ENCODE peak calls at places on chromosome 15, in ten cellular contexts. W, Y, U, D, F, L, V, M, X and H are unnamed samples.

GRCh38 chr15:59208850-59209249 is 2.2 kb downstream of the LDHAL6B start:
- DNase-seq in X (no peak), F (no peak), L (peak), V (no peak), U (no peak), W (no peak), M (no peak), D (no peak), Y (no peak), H (no peak)

GRCh38 chr15:75945953-75946352 is 42.3 kb downstream of the FBXO22 start:
- DNase-seq in V (no peak), Y (no peak), F (no peak), D (no peak), M (no peak), U (no peak), W (no peak), L (no peak), X (no peak), H (no peak)

GRCh38 chr15:68479406-68479805 is 47.4 kb upstream of the ITGA11 start:
- DNase-seq in D (no peak), U (no peak), Y (no peak), L (peak), V (no peak), F (no peak), W (no peak), X (no peak), M (no peak), H (no peak)

GRCh38 chr15:98905981-98906711 is 101.4 kb downstream of the PGPEP1L start:
- DNase-seq in M (no peak), U (no peak), Y (no peak), L (no peak), X (no peak), F (no peak), D (no peak), V (no peak), W (no peak), H (no peak)

GRCh38 chr15:27486036-27486435 is 515.1 kb downstream of the GABRG3 start:
- DNase-seq in Y (no peak), F (no peak), D (no peak), V (no peak), U (no peak), W (no peak), X (no peak), M (no peak), L (no peak), H (no peak)

GRCh38 chr15:69613182-69613581 is 160.6 kb downstream of the RPLP1 start:
- DNase-seq in Y (no peak), F (no peak), D (no peak), W (no peak), M (no peak), U (no peak), V (no peak), X (no peak), L (no peak), H (no peak)

GRCh38 chr15:47963265-47963664 is 157.5 kb upstream of the SLC24A5 start:
- DNase-seq in Y (no peak), L (no peak), W (no peak), D (no peak), X (no peak), M (no peak), V (no peak), U (no peak), F (no peak), H (no peak)

GRCh38 chr15:101675796-101676582 is 23.8 kb upstream of the TM2D3 start:
- DNase-seq in X (no peak), V (no peak), Y (peak), D (no peak), L (peak), M (no peak), U (peak), F (peak), W (peak), H (peak)

GRCh38 chr15:72491768-72492167 is 17.6 kb downstream of the ARIH1 start:
- DNase-seq in W (no peak), V (no peak), U (no peak), M (no peak), F (no peak), D (no peak), Y (peak), L (peak), X (no peak), H (no peak)

GRCh38 chr15:86608461-86608860 is 528.8 kb downstream of the AGBL1 start:
- DNase-seq in L (no peak), D (no peak), V (no peak), U (no peak), F (peak), X (no peak), M (no peak), W (no peak), Y (no peak), H (peak)

GRCh38 chr15:58115692-58116091 is 22.5 kb upstream of the AQP9 start:
- DNase-seq in U (no peak), F (no peak), Y (no peak), X (no peak), W (peak), L (peak), D (no peak), M (no peak), V (no peak), H (peak)

GRCh38 chr15:82317091-82317489 is 32.2 kb downstream of the GOLGA6L10 start:
- DNase-seq in F (no peak), U (no peak), W (no peak), L (no peak), Y (no peak), X (no peak), M (no peak), V (no peak), D (no peak), H (no peak)

GRCh38 chr15:40787344-40787841 is 17.6 kb downstream of the C15orf62 start:
- DNase-seq in W (peak), V (peak), U (no peak), F (no peak), M (no peak), L (peak), Y (peak), X (no peak), D (no peak), H (no peak)

GRCh38 chr15:70547846-70548487 is 215.4 kb downstream of the UACA start:
- DNase-seq in D (no peak), V (no peak), W (no peak), U (no peak), M (no peak), F (no peak), L (no peak), X (no peak), Y (no peak), H (no peak)

GRCh38 chr15:65732698-65733097 is 59.4 kb downstream of the DENND4A start:
- DNase-seq in L (no peak), Y (no peak), U (no peak), V (no peak), W (no peak), X (no peak), D (no peak), F (no peak), M (no peak), H (no peak)

GRCh38 chr15:56040081-56041035 is 46.9 kb upstream of the NEDD4 start:
- DNase-seq in M (peak), F (no peak), L (peak), V (no peak), Y (peak), X (no peak), W (peak), U (no peak), D (no peak), H (no peak)

GRCh38 chr15:65945616-65946015 is 76.3 kb downstream of the RAB11A start:
- DNase-seq in X (no peak), M (no peak), Y (no peak), U (no peak), D (no peak), F (no peak), V (no peak), L (no peak), W (no peak), H (no peak)

GRCh38 chr15:50876260-50876988 is 32.1 kb upstream of the AP4E1 start:
- DNase-seq in U (no peak), W (no peak), X (no peak), M (no peak), V (no peak), F (no peak), L (no peak), Y (no peak), D (no peak), H (no peak)

GRCh38 chr15:70815604-70816003 is 38.4 kb downstream of the LARP6 start:
- DNase-seq in Y (no peak), W (no peak), V (no peak), D (no peak), U (no peak), L (no peak), M (no peak), X (no peak), F (no peak), H (no peak)

GRCh38 chr15:50968353-50968752 is 59.9 kb downstream of the AP4E1 start:
- DNase-seq in U (no peak), D (no peak), W (no peak), F (no peak), Y (no peak), V (no peak), L (no peak), X (no peak), M (no peak), H (no peak)

GRCh38 chr15:36363335-36363734 is 216.1 kb upstream of the CDIN1 start:
- DNase-seq in Y (no peak), L (peak), U (no peak), W (no peak), V (no peak), D (no peak), X (no peak), M (no peak), F (no peak), H (peak)